ENCODE peak calls at places on chromosomes 6 and 20, in four cellular contexts. F is NT2/D1, K is HepG2, Q is H1. O is an unnamed sample.

GRCh38 chr6:159067334-159067733 is 22.5 kb upstream of the TAGAP start:
- DNase-seq in F (no peak), Q (no peak), K (no peak), O (no peak)

GRCh38 chr20:47330933-47331708 is 25.4 kb downstream of the ZMYND8 start:
- DNase-seq in Q (no peak), K (no peak), F (no peak), O (no peak)

GRCh38 chr6:25127433-25127832 is 151.7 kb upstream of the CARMIL1 start:
- DNase-seq in Q (no peak), F (no peak), K (no peak), O (no peak)

GRCh38 chr20:38631155-38632022 is 29.8 kb downstream of the ARHGAP40 start:
- DNase-seq in K (no peak), Q (no peak), F (no peak), O (no peak)

GRCh38 chr20:33399924-33400323 is 1.4 kb downstream of the CDK5RAP1 start:
- DNase-seq in K (peak), Q (no peak), F (no peak), O (no peak)

GRCh38 chr6:31042801-31043200 is 32.5 kb downstream of the MUC22 start:
- DNase-seq in K (peak), Q (peak), F (peak), O (peak)

GRCh38 chr20:47111576-47111975 is 216.9 kb downstream of the EYA2 start:
- DNase-seq in F (no peak), Q (no peak), K (no peak), O (no peak)

GRCh38 chr6:160789263-160790027 is 87.4 kb downstream of the PLG start:
- DNase-seq in Q (no peak), K (no peak), F (no peak), O (no peak)

GRCh38 chr6:160431791-160432404 is 83.7 kb downstream of the SLC22A3 start:
- DNase-seq in K (no peak), F (no peak), Q (no peak), O (no peak)

GRCh38 chr6:136950436-136950835 is 28.3 kb downstream of the SLC35D3 start:
- DNase-seq in Q (no peak), K (no peak), F (no peak), O (no peak)

GRCh38 chr6:14059791-14060436 is 57.7 kb upstream of the CD83 start:
- DNase-seq in Q (no peak), F (no peak), K (no peak), O (no peak)

GRCh38 chr6:145036848-145037567 is 698.3 kb downstream of the EPM2A start:
- DNase-seq in F (no peak), Q (no peak), K (no peak), O (no peak)

GRCh38 chr20:32067234-32067821 is 15.3 kb downstream of the HCK start:
- DNase-seq in K (no peak), F (no peak), Q (no peak), O (no peak)

GRCh38 chr20:57808266-57808866 is 98.6 kb upstream of the PMEPA1 start:
- DNase-seq in F (peak), K (no peak), Q (no peak), O (no peak)

GRCh38 chr6:170236131-170236851 is 54.6 kb downstream of the DLL1 start:
- DNase-seq in K (no peak), F (no peak), Q (no peak), O (no peak)

GRCh38 chr6:85537055-85537494 is 56.6 kb downstream of the SNX14 start:
- DNase-seq in Q (no peak), F (no peak), K (no peak), O (no peak)

GRCh38 chr20:8148501-8148900 is 16.4 kb downstream of the PLCB1 start:
- DNase-seq in K (no peak), Q (no peak), F (no peak), O (no peak)

GRCh38 chr20:15515706-15516105 is 1057.5 kb downstream of the KIF16B start:
- DNase-seq in K (no peak), Q (no peak), F (no peak), O (no peak)

GRCh38 chr20:48461351-48461750 is 366.4 kb downstream of the PREX1 start:
- DNase-seq in K (no peak), F (no peak), Q (no peak), O (no peak)

GRCh38 chr6:106674541-106675229 is 45.3 kb downstream of the QRSL1 start:
- DNase-seq in F (no peak), K (no peak), Q (no peak), O (no peak)

GRCh38 chr6:20416063-20416454 is 14.4 kb downstream of the E2F3 start:
- DNase-seq in K (no peak), Q (peak), F (no peak), O (no peak)

GRCh38 chr20:49676581-49677291 is 36.9 kb downstream of the B4GALT5 start:
- DNase-seq in Q (no peak), K (peak), F (no peak), O (no peak)

GRCh38 chr6:166905505-166906134 is 50.7 kb downstream of the RNASET2 start:
- DNase-seq in F (no peak), K (no peak), Q (no peak), O (peak)

GRCh38 chr6:32178547-32179440 is 589 bp downstream of the RNF5 start:
- DNase-seq in Q (no peak), F (no peak), K (no peak), O (no peak)

GRCh38 chr6:147586044-147586443 is 77.6 kb downstream of the SAMD5 start:
- DNase-seq in K (no peak), F (no peak), Q (no peak), O (no peak)

GRCh38 chr6:37845026-37845911 is 25.7 kb downstream of the ZFAND3 start:
- DNase-seq in Q (no peak), F (no peak), K (no peak), O (no peak)

GRCh38 chr6:36984581-36985383 is 1.2 kb downstream of the MTCH1 start:
- DNase-seq in Q (peak), K (no peak), F (peak), O (peak)

GRCh38 chr20:51720854-51721253 is 47.3 kb downstream of the ATP9A start:
- DNase-seq in F (no peak), Q (no peak), K (no peak), O (no peak)

GRCh38 chr6:154605207-154605877 is 94.9 kb upstream of the CNKSR3 start:
- DNase-seq in K (no peak), Q (no peak), F (no peak), O (no peak)

GRCh38 chr20:49418156-49418555 is 64.3 kb downstream of the KCNB1 start:
- DNase-seq in K (no peak), F (no peak), Q (no peak), O (no peak)

GRCh38 chr6:36717231-36717825 is 19.7 kb downstream of the RAB44 start:
- DNase-seq in K (no peak), F (no peak), Q (no peak), O (no peak)

GRCh38 chr20:48846516-48847492 is 19.0 kb upstream of the PREX1 start:
- DNase-seq in K (no peak), Q (peak), F (no peak), O (no peak)

GRCh38 chr6:34067814-34068213 is 78.1 kb downstream of the GRM4 start:
- DNase-seq in F (no peak), K (no peak), Q (no peak), O (no peak)
- TF ChIP-seq SUZ12 in F (no peak), K (no peak), Q (no peak), O (no peak)

DNA sequence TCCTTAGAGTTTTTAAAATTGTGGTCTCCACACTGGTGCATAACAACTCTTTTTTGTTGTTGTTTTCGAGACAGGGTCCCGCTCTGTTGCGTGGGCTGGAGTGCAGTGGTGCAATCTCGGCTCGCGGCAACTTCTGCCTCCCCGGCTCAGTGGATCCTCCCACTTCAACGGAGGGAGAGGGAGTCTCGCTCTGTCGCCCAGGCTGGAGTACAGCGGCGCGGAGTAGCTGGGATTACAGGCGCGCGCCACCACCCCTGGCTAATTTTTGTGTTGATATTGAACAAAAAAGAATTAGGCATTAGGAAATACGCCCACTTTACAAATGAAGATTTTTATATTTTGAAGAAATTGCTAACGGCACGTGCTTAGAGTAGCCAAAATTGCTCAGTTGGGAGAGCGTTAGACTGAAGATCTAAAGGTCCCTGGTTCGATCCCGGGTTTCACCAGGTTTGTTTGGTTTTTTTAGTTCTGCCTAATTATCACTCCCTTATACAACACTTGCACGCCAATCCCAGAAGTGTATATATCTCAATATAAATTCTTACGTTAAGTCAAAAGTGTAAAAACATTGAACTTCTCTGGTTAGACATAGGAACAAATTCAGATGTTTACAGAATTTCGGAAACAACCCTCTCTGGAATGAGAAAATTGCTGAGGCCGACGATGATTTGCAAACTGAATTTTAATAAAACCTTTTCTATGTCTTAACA is 159.6 kb downstream of the TRIM27 start:
- DNase-seq in F (no peak), K (no peak), Q (no peak), O (no peak)
- TF ChIP-seq SUZ12 in F (no peak), K (no peak), Q (no peak), O (no peak)

GRCh38 chr6:7108964-7109836 is 1.4 kb downstream of the RREB1 start:
- DNase-seq in Q (no peak), F (no peak), K (peak), O (peak)

GRCh38 chr6:7108196-7108963 is 619 bp downstream of the RREB1 start:
- DNase-seq in F (no peak), K (peak), Q (peak), O (peak)

GRCh38 chr6:7112741-7113313 is 5.1 kb downstream of the RREB1 start:
- DNase-seq in F (no peak), K (peak), Q (no peak), O (no peak)

GRCh38 chr6:7110092-7110792 is 2.5 kb downstream of the RREB1 start:
- DNase-seq in F (no peak), K (no peak), Q (no peak), O (no peak)

DNA sequence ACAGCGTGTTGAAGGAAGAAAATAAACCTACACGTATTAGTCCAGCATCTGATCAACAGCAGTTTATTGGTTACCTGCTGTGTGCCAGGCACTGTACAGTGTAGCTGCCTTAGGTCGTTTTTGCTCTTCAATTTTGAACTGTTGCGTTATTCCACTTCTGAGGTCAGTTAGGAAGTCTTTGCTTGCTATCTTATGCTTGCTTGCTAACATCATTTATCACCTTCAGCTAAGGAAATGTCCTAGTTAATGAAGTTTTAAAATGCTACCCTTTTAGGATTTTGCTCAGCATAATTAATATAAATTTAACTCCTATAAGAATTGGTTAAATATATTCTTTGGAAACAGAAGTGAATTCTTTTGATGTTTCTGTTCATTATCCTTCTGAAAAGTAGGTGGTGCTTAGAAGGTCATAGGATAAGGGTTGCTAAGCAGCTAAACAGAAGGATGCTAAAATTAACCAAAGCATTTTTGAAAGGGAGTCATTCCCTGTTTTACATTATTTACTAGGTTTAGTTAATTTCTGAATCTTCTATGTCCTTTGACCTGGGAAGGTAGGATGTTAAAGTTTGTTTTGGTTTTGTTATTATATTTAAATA is 3.4 kb downstream of the RREB1 start:
- DNase-seq in Q (no peak), K (no peak), F (no peak), O (no peak)
- TF ChIP-seq SUZ12 in Q (no peak), K (no peak), F (no peak), O (no peak)

GRCh38 chr6:75934643-75935472 is 137.6 kb downstream of the IMPG1 start:
- DNase-seq in Q (peak), K (peak), F (peak), O (peak)
- TF ChIP-seq SUZ12 in Q (no peak), K (no peak), F (no peak), O (no peak)

DNA sequence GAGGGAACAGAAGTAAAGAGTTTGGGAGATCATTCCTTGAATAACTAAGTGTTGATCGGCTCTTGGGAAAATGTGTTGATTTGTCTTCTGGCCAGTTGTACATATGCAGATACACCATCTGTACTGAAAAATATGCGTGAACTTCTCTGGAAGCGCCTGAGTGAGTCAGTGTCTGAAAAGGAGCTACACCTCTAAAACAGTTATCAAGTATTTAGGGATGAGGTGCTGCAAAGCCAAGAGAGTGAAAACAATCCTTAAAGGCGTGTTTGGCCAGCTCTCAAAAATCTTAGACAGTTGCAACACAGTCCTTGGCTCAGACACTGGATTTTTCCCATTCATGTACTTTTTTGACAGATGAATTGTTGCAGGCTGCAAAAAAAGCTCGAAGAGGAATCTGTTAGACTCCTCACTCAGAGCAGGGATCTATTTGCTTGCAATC is 61.3 kb downstream of the BMP6 start:
- DNase-seq in F (no peak), K (no peak), Q (no peak), O (no peak)
- TF ChIP-seq SUZ12 in F (no peak), K (no peak), Q (no peak), O (no peak)

DNA sequence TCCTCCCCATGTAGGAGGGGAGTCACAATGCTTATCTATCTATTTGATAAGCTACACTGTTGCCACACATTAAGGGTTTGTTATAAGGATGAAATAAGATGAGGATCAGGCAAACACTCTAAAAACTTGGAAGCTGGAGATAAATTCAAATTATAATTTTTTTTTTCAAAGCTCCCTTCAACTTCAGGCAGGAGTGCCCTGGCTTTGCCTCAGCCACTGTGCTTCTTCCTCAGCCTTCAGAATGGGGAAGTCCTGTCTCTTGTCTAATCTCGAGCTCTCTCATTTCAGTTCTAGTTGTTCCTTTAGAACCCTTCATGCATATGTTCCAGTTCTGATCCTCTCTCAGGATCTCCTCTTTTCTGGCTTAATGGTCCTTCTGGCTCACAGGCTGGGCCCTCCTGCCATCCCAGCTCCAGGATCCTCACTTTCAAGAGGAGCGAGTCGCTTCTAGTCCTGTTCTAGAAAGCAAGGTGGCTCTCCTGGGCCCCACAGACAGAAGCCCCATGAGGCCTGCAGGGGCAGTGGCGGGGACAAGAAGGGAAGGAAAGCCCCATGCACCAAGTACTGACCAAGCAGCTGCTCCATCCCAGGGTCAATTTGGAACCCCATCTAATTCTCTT is 164.3 kb downstream of the VEGFA start:
- DNase-seq in K (no peak), Q (no peak), F (no peak), O (no peak)
- TF ChIP-seq SUZ12 in K (no peak), Q (no peak), F (no peak), O (no peak)

GRCh38 chr6:95802978-95803377 is 212.8 kb upstream of the FUT9 start:
- DNase-seq in K (no peak), F (peak), Q (no peak), O (no peak)
- TF ChIP-seq SUZ12 in K (no peak), F (no peak), Q (no peak), O (no peak)

GRCh38 chr6:129599467-129599866 is 110.5 kb downstream of the ARHGAP18 start:
- DNase-seq in K (no peak), Q (no peak), F (no peak), O (no peak)
- TF ChIP-seq SUZ12 in K (no peak), Q (no peak), F (no peak), O (no peak)

O was measured in HEK293T.